ENCODE peak calls at places on chromosomes 7 and 10, in seven cellular contexts. X is HT1080, F is NCI-H1092 treated with DMSO at 0.1 percent for 48 hours, H is A172, S is Calu3, A is hypothalamus, B is H7. T is an unnamed sample.

GRCh38 chr7:130227883-130228575 is 20.4 kb downstream of the SSMEM1 start:
- DNase-seq in F (no peak), A (no peak), H (no peak), S (no peak), B (no peak), X (no peak), T (no peak)

GRCh38 chr10:73609116-73609515 is 18.0 kb upstream of the USP54 start:
- DNase-seq in A (no peak), X (no peak), H (no peak), B (no peak), S (no peak), F (no peak), T (no peak)

GRCh38 chr10:98673156-98673765 is 226.5 kb upstream of the HPS1 start:
- DNase-seq in X (no peak), F (peak; percentile 64), S (no peak), H (no peak), B (no peak), A (no peak), T (no peak)

GRCh38 chr7:99504603-99505323 is at the start of gene ZKSCAN5:
- DNase-seq in B (peak; percentile 98), S (peak; percentile 96), H (peak; percentile 95), F (peak; percentile 99), X (peak; percentile 96), A (peak; percentile 97), T (peak; percentile 96)

GRCh38 chr10:3122486-3123205 is 49.9 kb downstream of the PITRM1 start:
- DNase-seq in A (no peak), X (peak; percentile 67), H (peak; percentile 88), F (no peak), B (no peak), S (no peak), T (peak; percentile 28)

GRCh38 chr7:89283311-89283710 is 487.8 kb upstream of the TEX47 start:
- DNase-seq in B (no peak), H (no peak), F (no peak), X (no peak), A (no peak), S (no peak), T (no peak)

GRCh38 chr10:53702489-53702888 is 929.9 kb upstream of the MBL2 start:
- DNase-seq in F (no peak), H (no peak), S (no peak), A (no peak), B (no peak), X (no peak), T (no peak)

GRCh38 chr10:78584666-78585065 is 484.1 kb upstream of the ZMIZ1 start:
- DNase-seq in X (no peak), S (no peak), F (no peak), H (no peak), A (no peak), B (no peak), T (no peak)

GRCh38 chr10:101779544-101780186 is 3.6 kb downstream of the NPM3 start:
- DNase-seq in H (no peak), X (no peak), S (peak; percentile 83), A (peak; percentile 47), F (peak; percentile 1), B (peak; percentile 94), T (peak; percentile 73)

GRCh38 chr10:128047337-128047736 is 78.9 kb downstream of the MKI67 start:
- DNase-seq in S (peak; percentile 82), B (peak; percentile 94), H (peak; percentile 65), X (peak; percentile 96), F (no peak), A (no peak), T (no peak)

GRCh38 chr10:93567277-93568104 is 1.0 kb downstream of the FFAR4 start:
- DNase-seq in S (no peak), H (no peak), A (no peak), F (no peak), B (peak; percentile 25), X (no peak), T (no peak)

GRCh38 chr7:45685619-45686240 is 111.6 kb downstream of the ADCY1 start:
- DNase-seq in F (no peak), A (no peak), X (no peak), S (no peak), H (no peak), B (no peak), T (no peak)

GRCh38 chr7:90605055-90605454 is 8.9 kb downstream of the CDK14 start:
- DNase-seq in H (no peak), S (no peak), A (no peak), B (no peak), F (peak; percentile 95), X (no peak), T (no peak)

GRCh38 chr7:92994889-92995288 is 122.9 kb downstream of the SAMD9 start:
- DNase-seq in S (no peak), H (no peak), X (no peak), F (no peak), A (no peak), B (no peak), T (no peak)

GRCh38 chr7:80478683-80479082 is 33.2 kb downstream of the GNAT3 start:
- DNase-seq in H (peak; percentile 78), S (no peak), F (no peak), A (no peak), B (no peak), X (peak; percentile 52), T (peak; percentile 83)

GRCh38 chr7:93715234-93715633 is 140.7 kb upstream of the CALCR start:
- DNase-seq in A (no peak), S (peak; percentile 65), F (peak; percentile 50), H (peak; percentile 24), X (peak; percentile 27), B (peak; percentile 32), T (peak; percentile 56)

GRCh38 chr7:100516135-100516812 is 22.7 kb upstream of the AGFG2 start:
- DNase-seq in B (no peak), S (no peak), H (peak; percentile 95), X (peak; percentile 66), F (no peak), A (no peak), T (peak; percentile 66)